ENCODE peak calls at places on chromosomes 1 and 21, in eight cellular contexts. Q, U, N, O, S, R, G and C are unnamed samples.

GRCh38 chr1:39933956-39934941 is 20.7 kb upstream of the MFSD2A start:
- DNase-seq in Q (peak; percentile 92), U (no peak), N (no peak), O (no peak), S (no peak), R (peak; percentile 96), G (no peak), C (no peak)

GRCh38 chr1:181023265-181024057 is 791 bp upstream of the STX6 start:
- DNase-seq in Q (no peak), U (no peak), N (no peak), O (no peak), S (no peak), R (no peak), G (no peak), C (no peak)

GRCh38 chr1:66788231-66788939 is 12.7 kb downstream of the INSL5 start:
- DNase-seq in Q (no peak), U (no peak), N (no peak), O (no peak), S (peak; percentile 54), R (no peak), G (no peak), C (no peak)

GRCh38 chr21:45073301-45074047 is 906 bp upstream of the ADARB1 start:
- DNase-seq in Q (no peak), U (peak; percentile 61), N (peak; percentile 28), O (no peak), S (peak; percentile 7), R (no peak), G (no peak), C (no peak)

GRCh38 chr1:214296860-214297699 is 16.1 kb downstream of the SMYD2 start:
- DNase-seq in Q (no peak), U (no peak), N (no peak), O (no peak), S (no peak), R (peak; percentile 80), G (no peak), C (no peak)

GRCh38 chr1:156510709-156511108 is 10.1 kb upstream of the MEF2D start:
- DNase-seq in Q (peak; percentile 90), U (no peak), N (no peak), O (no peak), S (no peak), R (no peak), G (no peak), C (no peak)

GRCh38 chr1:32266926-32267645 is 16.0 kb downstream of the LCK start:
- DNase-seq in Q (no peak), U (no peak), N (no peak), O (no peak), S (peak; percentile 29), R (no peak), G (no peak), C (no peak)

GRCh38 chr1:30756545-30757195 is 904 bp downstream of the LAPTM5 start:
- DNase-seq in Q (peak; percentile 89), U (no peak), N (no peak), O (no peak), S (peak; percentile 76), R (peak; percentile 73), G (no peak), C (no peak)

GRCh38 chr1:12450090-12450764 is 167.8 kb downstream of the DHRS3 start:
- DNase-seq in Q (peak; percentile 56), U (no peak), N (peak; percentile 56), O (no peak), S (no peak), R (no peak), G (no peak), C (no peak)

GRCh38 chr1:220441211-220441610 is 86.7 kb upstream of the MARK1 start:
- DNase-seq in Q (no peak), U (no peak), N (no peak), O (no peak), S (no peak), R (no peak), G (no peak), C (no peak)

GRCh38 chr1:94949681-94950661 is 23.1 kb upstream of the CNN3 start:
- DNase-seq in Q (no peak), U (no peak), N (peak; percentile 87), O (no peak), S (no peak), R (no peak), G (no peak), C (peak; percentile 83)

GRCh38 chr1:59499956-59500569 is 203.2 kb downstream of the FGGY start:
- DNase-seq in Q (no peak), U (no peak), N (no peak), O (no peak), S (no peak), R (no peak), G (no peak), C (no peak)

GRCh38 chr1:165168466-165168865 is 188.0 kb downstream of the LMX1A start:
- DNase-seq in Q (no peak), U (no peak), N (no peak), O (no peak), S (no peak), R (no peak), G (peak; percentile 13), C (no peak)

GRCh38 chr1:203028067-203028783 is 1.9 kb downstream of the PPFIA4 start:
- DNase-seq in Q (no peak), U (no peak), N (no peak), O (no peak), S (no peak), R (no peak), G (no peak), C (no peak)

GRCh38 chr1:236066054-236066453 is 1.2 kb upstream of the NID1 start:
- DNase-seq in Q (no peak), U (no peak), N (no peak), O (no peak), S (no peak), R (no peak), G (no peak), C (no peak)

GRCh38 chr1:3618904-3619671 is 5.7 kb upstream of the TPRG1L start:
- DNase-seq in Q (peak; percentile 70), U (peak; percentile 81), N (peak; percentile 73), O (peak; percentile 73), S (peak; percentile 80), R (no peak), G (peak; percentile 74), C (peak; percentile 7)

GRCh38 chr1:91151702-91152101 is 129.9 kb upstream of the ZNF644 start:
- DNase-seq in Q (no peak), U (no peak), N (no peak), O (no peak), S (no peak), R (no peak), G (no peak), C (no peak)

GRCh38 chr1:231705860-231706553 is 79.4 kb downstream of the DISC1 start:
- DNase-seq in Q (no peak), U (no peak), N (no peak), O (no peak), S (no peak), R (no peak), G (no peak), C (no peak)

GRCh38 chr1:61337981-61338848 is 255.9 kb downstream of the NFIA start:
- DNase-seq in Q (peak; percentile 66), U (peak; percentile 28), N (peak; percentile 79), O (peak; percentile 80), S (no peak), R (peak; percentile 32), G (peak; percentile 48), C (peak; percentile 68)

GRCh38 chr1:17059391-17060128 is 5.7 kb upstream of the SDHB start:
- DNase-seq in Q (peak; percentile 81), U (peak; percentile 71), N (peak; percentile 41), O (peak; percentile 57), S (peak; percentile 83), R (peak; percentile 4), G (peak; percentile 73), C (no peak)

GRCh38 chr1:21192284-21192683 is 15.6 kb upstream of the EIF4G3 start:
- DNase-seq in Q (no peak), U (no peak), N (no peak), O (no peak), S (no peak), R (no peak), G (peak; percentile 17), C (no peak)

GRCh38 chr1:156767879-156768608 is 709 bp downstream of the PRCC start:
- DNase-seq in Q (peak; percentile 63), U (no peak), N (no peak), O (no peak), S (peak; percentile 57), R (no peak), G (peak; percentile 38), C (no peak)

GRCh38 chr1:192700834-192701271 is 64.9 kb downstream of the RGS13 start:
- DNase-seq in Q (no peak), U (no peak), N (no peak), O (peak; percentile 82), S (no peak), R (peak; percentile 84), G (no peak), C (no peak)

GRCh38 chr1:33893147-33893830 is 29.4 kb downstream of the HMGB4 start:
- DNase-seq in Q (no peak), U (no peak), N (no peak), O (no peak), S (no peak), R (peak; percentile 90), G (no peak), C (no peak)

GRCh38 chr1:205458777-205459566 is 3.1 kb upstream of the BLACAT1 start:
- DNase-seq in Q (no peak), U (peak; percentile 83), N (no peak), O (peak; percentile 48), S (peak; percentile 21), R (no peak), G (peak; percentile 80), C (no peak)

GRCh38 chr1:220776725-220777326 is 9.9 kb upstream of the MTARC1 start:
- DNase-seq in Q (peak; percentile 89), U (peak; percentile 94), N (peak; percentile 76), O (peak; percentile 95), S (peak; percentile 78), R (peak; percentile 4), G (peak; percentile 93), C (peak; percentile 69)

GRCh38 chr1:34178072-34178471 is 1.4 kb downstream of the C1orf94 start:
- DNase-seq in Q (no peak), U (no peak), N (no peak), O (no peak), S (no peak), R (no peak), G (no peak), C (no peak)

GRCh38 chr1:246311461-246311860 is 195.6 kb downstream of the SMYD3 start:
- DNase-seq in Q (no peak), U (no peak), N (no peak), O (no peak), S (no peak), R (no peak), G (no peak), C (no peak)